ENCODE peak calls at places on chromosomes 6 and 20, in nine cellular contexts. F is anterior cingulate cortex, D is colonic mucosa, Z is AG08396, I is NCI-H2029 treated with DMSO at 0.1 percent for 48 hours, L is T-helper 1 cell, B is NAMALWA, O is psoas muscle, N is hepatic stellate cell. J is an unnamed sample.
A peak's percentile ranks its signal among the peaks of the same experiment; 100 is the strongest.

GRCh38 chr6:163711615-163712568 is 297.4 kb downstream of the QKI start:
- DNase-seq in D (peak; percentile 37), N (no peak), F (peak; percentile 62), Z (peak; percentile 41), O (peak; percentile 95), B (peak; percentile 74), L (no peak), I (no peak), J (peak; percentile 45)

GRCh38 chr20:1897486-1897885 is 2.3 kb downstream of the SIRPA start:
- DNase-seq in Z (no peak), B (peak; percentile 6), O (no peak), N (no peak), F (peak; percentile 48), L (no peak), I (no peak), D (peak; percentile 43), J (no peak)

GRCh38 chr20:32780749-32781402 is 18.7 kb downstream of the DNMT3B start:
- DNase-seq in N (no peak), O (no peak), I (no peak), D (no peak), B (no peak), L (no peak), Z (no peak), F (no peak), J (no peak)

GRCh38 chr20:330233-331149 is 5.1 kb downstream of the SOX12 start:
- DNase-seq in L (peak; percentile 43), I (peak; percentile 32), Z (peak; percentile 77), F (no peak), N (peak; percentile 82), B (peak; percentile 89), D (no peak), O (peak; percentile 56), J (peak; percentile 21)

GRCh38 chr6:1614448-1614766 is 4.7 kb downstream of the FOXC1 start:
- DNase-seq in N (no peak), L (no peak), O (no peak), I (no peak), B (no peak), D (no peak), Z (no peak), F (no peak), J (no peak)

GRCh38 chr6:140923048-140923447 is 1209.7 kb upstream of the GJE1 start:
- DNase-seq in B (no peak), D (no peak), F (no peak), I (no peak), Z (no peak), N (no peak), O (no peak), L (no peak), J (no peak)

GRCh38 chr6:37512400-37512958 is 12.8 kb upstream of the CCDC167 start:
- DNase-seq in O (no peak), L (no peak), N (no peak), B (no peak), Z (no peak), F (no peak), D (no peak), I (no peak), J (no peak)

GRCh38 chr6:51118754-51119153 is 300.1 kb downstream of the TFAP2B start:
- DNase-seq in B (no peak), N (no peak), L (no peak), O (no peak), F (no peak), I (no peak), D (no peak), Z (no peak), J (no peak)

GRCh38 chr6:35486005-35486925 is 10.6 kb downstream of the TEAD3 start:
- DNase-seq in N (no peak), D (peak; percentile 94), I (no peak), O (peak; percentile 56), Z (no peak), F (no peak), L (no peak), B (no peak), J (no peak)

GRCh38 chr6:103122766-103123601 is 1729.5 kb downstream of the GRIK2 start:
- DNase-seq in Z (peak; percentile 16), B (peak; percentile 67), O (no peak), I (peak; percentile 78), N (no peak), F (peak; percentile 24), L (no peak), D (peak; percentile 39), J (no peak)